ENCODE peak calls at places on chromosome 7, in four cellular contexts. A is mesendoderm, F is PC-3, E is DMS153. Y is an unnamed sample.

GRCh38 chr7:100220833-100221718 is 1.3 kb downstream of the PVRIG start:
- DNase-seq in F (no peak), A (no peak), E (no peak), Y (no peak)

GRCh38 chr7:158066085-158066484 is 521.5 kb downstream of the PTPRN2 start:
- DNase-seq in A (no peak), E (no peak), F (no peak), Y (no peak)

GRCh38 chr7:319267-319661 is 29.3 kb downstream of the FOXL3 start:
- DNase-seq in A (no peak), E (no peak), F (no peak), Y (no peak)

GRCh38 chr7:144780071-144780608 is 55.7 kb downstream of the TPK1 start:
- DNase-seq in A (peak), E (no peak), F (peak), Y (peak)

GRCh38 chr7:157497367-157497743 is 160.6 kb downstream of the DNAJB6 start:
- DNase-seq in A (no peak), E (no peak), F (no peak), Y (no peak)

GRCh38 chr7:17640730-17641377 is 299.4 kb downstream of the SNX13 start:
- DNase-seq in F (peak), E (no peak), A (peak), Y (no peak)

GRCh38 chr7:80347173-80347572 is 164.7 kb downstream of the GNAT3 start:
- DNase-seq in A (peak), E (no peak), F (peak), Y (no peak)

GRCh38 chr7:14836571-14837189 is 65.9 kb downstream of the DGKB start:
- DNase-seq in F (peak), A (peak), E (peak), Y (peak)

GRCh38 chr7:43569424-43569823 is 13.5 kb upstream of the STK17A start:
- DNase-seq in A (no peak), E (no peak), F (peak), Y (peak)

GRCh38 chr7:27200761-27201230 is 905 bp upstream of the HOXA13 start:
- DNase-seq in E (no peak), F (peak), A (no peak), Y (no peak)

GRCh38 chr7:134845461-134845860 is 66.0 kb downstream of the CALD1 start:
- DNase-seq in A (peak), E (no peak), F (peak), Y (no peak)

GRCh38 chr7:143337216-143337615 is 21.3 kb downstream of the CLCN1 start:
- DNase-seq in E (no peak), F (no peak), A (no peak), Y (no peak)

GRCh38 chr7:91407942-91408341 is 143.7 kb downstream of the FZD1 start:
- DNase-seq in A (no peak), E (no peak), F (no peak), Y (no peak)

GRCh38 chr7:145212050-145212449 is 376.2 kb upstream of the TPK1 start:
- DNase-seq in A (no peak), E (no peak), F (no peak), Y (peak)

GRCh38 chr7:36486336-36486735 is 96.7 kb downstream of the ANLN start:
- DNase-seq in A (no peak), E (no peak), F (no peak), Y (no peak)

GRCh38 chr7:42471573-42472174 is 234.7 kb upstream of the GLI3 start:
- DNase-seq in E (no peak), F (no peak), A (peak), Y (no peak)

GRCh38 chr7:157153260-157153659 is 14.5 kb downstream of the UBE3C start:
- DNase-seq in F (no peak), E (no peak), A (no peak), Y (no peak)

GRCh38 chr7:27586825-27587224 is 75.9 kb downstream of the HIBADH start:
- DNase-seq in F (no peak), E (peak), A (no peak), Y (no peak)

GRCh38 chr7:20351901-20352300 is 21.2 kb downstream of the ITGB8 start:
- DNase-seq in A (no peak), E (no peak), F (peak), Y (peak)

GRCh38 chr7:20141666-20142065 is 75.5 kb downstream of the MACC1 start:
- DNase-seq in F (no peak), A (peak), E (peak), Y (no peak)

GRCh38 chr7:32053204-32053603 is 17.0 kb downstream of the PDE1C start:
- DNase-seq in E (no peak), F (no peak), A (no peak), Y (no peak)

GRCh38 chr7:101163281-101164070 is 1.9 kb downstream of the VGF start:
- DNase-seq in E (peak), F (peak), A (peak), Y (no peak)

GRCh38 chr7:103068429-103069403 is 5.9 kb downstream of the FBXL13 start:
- DNase-seq in F (no peak), E (no peak), A (no peak), Y (no peak)

GRCh38 chr7:1383398-1384112 is 75.7 kb downstream of the MICALL2 start:
- DNase-seq in A (no peak), F (no peak), E (no peak), Y (no peak)

GRCh38 chr7:36563706-36564325 is 160.5 kb downstream of the AOAH start:
- DNase-seq in F (no peak), E (no peak), A (no peak), Y (no peak)

GRCh38 chr7:33210958-33211357 is 81.6 kb downstream of the BBS9 start:
- DNase-seq in E (no peak), A (no peak), F (no peak), Y (no peak)

GRCh38 chr7:94375167-94375566 is 19.5 kb upstream of the COL1A2 start:
- DNase-seq in E (no peak), F (no peak), A (peak), Y (peak)

GRCh38 chr7:32658034-32658944 is 163.0 kb downstream of the AVL9 start:
- DNase-seq in A (no peak), F (peak), E (no peak), Y (no peak)

Y was measured in stromal cell of bone marrow.